ENCODE peak calls at places on chromosomes 16 and 17, in eight cellular contexts. H is cardiac fibroblast, P is tibial artery, A is IMR-90, S is upper lobe of left lung, C is fibroblast of pulmonary artery, N is WTC11, R is esophagus squamous epithelium. K is an unnamed sample.

GRCh38 chr17:18949566-18949965 is 2.4 kb upstream of the SLC5A10 start:
- DNase-seq in S (no peak), P (no peak), R (no peak), C (peak), A (peak), H (no peak), N (no peak), K (no peak)

GRCh38 chr17:57247913-57248312 is 8.4 kb upstream of the MSI2 start:
- DNase-seq in R (no peak), N (no peak), C (no peak), P (no peak), A (no peak), H (no peak), S (no peak), K (no peak)

GRCh38 chr17:58315281-58315711 is 13.3 kb downstream of the TSPOAP1 start:
- DNase-seq in S (no peak), N (no peak), R (no peak), H (no peak), C (no peak), P (peak), A (no peak), K (no peak)

GRCh38 chr16:19168173-19169080 is at the start of gene SYT17:
- DNase-seq in N (peak), S (peak), A (no peak), C (no peak), H (no peak), P (no peak), R (no peak), K (peak)

GRCh38 chr17:19327039-19327776 is 35.3 kb downstream of the B9D1 start:
- DNase-seq in S (no peak), C (peak), R (no peak), A (peak), P (no peak), N (peak), H (peak), K (no peak)

GRCh38 chr16:86026916-86027315 is 128.0 kb downstream of the IRF8 start:
- DNase-seq in R (no peak), P (peak), A (no peak), N (no peak), S (peak), H (no peak), C (no peak), K (peak)

GRCh38 chr16:82995927-82996441 is 369.2 kb downstream of the CDH13 start:
- DNase-seq in S (no peak), A (peak), N (no peak), H (peak), P (peak), R (no peak), C (peak), K (no peak)

GRCh38 chr17:33862772-33863602 is 392.1 kb upstream of the CCL2 start:
- DNase-seq in H (no peak), R (no peak), A (no peak), S (no peak), N (no peak), C (no peak), P (no peak), K (no peak)

GRCh38 chr16:50303041-50303604 is 36.8 kb downstream of the ADCY7 start:
- DNase-seq in P (peak), R (no peak), C (no peak), S (no peak), A (peak), N (no peak), H (peak), K (peak)

GRCh38 chr17:40313660-40314556 is 4.9 kb downstream of the RARA start:
- DNase-seq in H (no peak), N (peak), P (no peak), C (no peak), A (no peak), R (no peak), S (no peak), K (no peak)

GRCh38 chr17:13751485-13751793 is 149.7 kb upstream of the HS3ST3A1 start:
- DNase-seq in N (no peak), P (no peak), C (no peak), R (no peak), H (no peak), A (no peak), S (no peak), K (no peak)

GRCh38 chr17:38657824-38658740 is 16.7 kb downstream of the EPOP start:
- DNase-seq in C (no peak), P (no peak), R (no peak), H (no peak), A (no peak), S (no peak), N (no peak), K (no peak)

GRCh38 chr17:82493517-82493840 is 26.1 kb upstream of the FOXK2 start:
- DNase-seq in H (no peak), P (no peak), R (no peak), S (no peak), A (no peak), C (no peak), N (no peak), K (no peak)

GRCh38 chr16:57944961-57945739 is 25.8 kb downstream of the CNGB1 start:
- DNase-seq in S (no peak), P (no peak), H (no peak), A (no peak), C (no peak), R (no peak), N (no peak), K (no peak)

GRCh38 chr16:67528870-67529638 is 425 bp downstream of the RIPOR1 start:
- DNase-seq in R (no peak), N (peak), A (peak), H (peak), P (no peak), C (peak), S (peak), K (peak)

GRCh38 chr16:85134076-85134793 is 22.0 kb upstream of the CIBAR2 start:
- DNase-seq in H (no peak), A (no peak), R (no peak), S (no peak), C (no peak), P (no peak), N (no peak), K (no peak)

GRCh38 chr16:57530104-57530522 is 6.3 kb downstream of the CCDC102A start:
- DNase-seq in P (no peak), A (peak), S (no peak), H (peak), C (peak), N (peak), R (no peak), K (no peak)

GRCh38 chr16:68512183-68512582 is 26.9 kb upstream of the ZFP90 start:
- DNase-seq in C (no peak), A (no peak), H (no peak), S (no peak), N (no peak), P (no peak), R (no peak), K (no peak)

GRCh38 chr17:78294356-78294755 is 62.9 kb downstream of the TMEM235 start:
- DNase-seq in N (no peak), R (no peak), H (no peak), S (no peak), C (no peak), A (no peak), P (no peak), K (no peak)

GRCh38 chr17:18258356-18259038 is at the start of gene FLII:
- DNase-seq in H (no peak), A (peak), R (no peak), N (peak), S (peak), P (peak), C (peak), K (peak)

GRCh38 chr17:80067393-80067986 is 31.0 kb downstream of the CCDC40 start:
- DNase-seq in A (no peak), R (no peak), H (no peak), N (no peak), S (no peak), P (no peak), C (no peak), K (no peak)

GRCh38 chr17:72982680-72983079 is 109.8 kb downstream of the SLC39A11 start:
- DNase-seq in A (no peak), N (no peak), R (no peak), H (no peak), S (no peak), C (no peak), P (no peak), K (no peak)

GRCh38 chr17:78726471-78727010 is 55.5 kb downstream of the CYTH1 start:
- DNase-seq in N (no peak), S (no peak), P (no peak), A (no peak), H (no peak), R (no peak), C (no peak), K (no peak)

GRCh38 chr16:88792668-88793587 is 7.9 kb upstream of the PIEZO1 start:
- DNase-seq in C (no peak), P (no peak), S (peak), R (no peak), A (no peak), H (no peak), N (no peak), K (no peak)

GRCh38 chr16:68069511-68070248 is 15.5 kb upstream of the NFATC3 start:
- DNase-seq in N (no peak), A (no peak), H (no peak), P (no peak), C (no peak), R (no peak), S (peak), K (no peak)

GRCh38 chr17:33949100-33949499 is 306.0 kb upstream of the CCL2 start:
- DNase-seq in S (no peak), P (no peak), R (no peak), N (peak), C (no peak), A (no peak), H (no peak), K (no peak)

GRCh38 chr17:62111562-62112180 is 46.6 kb upstream of the MED13 start:
- DNase-seq in R (no peak), N (no peak), A (no peak), P (no peak), C (no peak), S (no peak), H (no peak), K (no peak)

GRCh38 chr17:28912281-28912937 is 9.5 kb upstream of the DHRS13 start:
- DNase-seq in A (no peak), R (no peak), N (peak), S (peak), P (no peak), C (no peak), H (no peak), K (no peak)

GRCh38 chr17:49497147-49498036 is 2.3 kb downstream of the NGFR start:
- DNase-seq in R (no peak), N (peak), H (peak), P (peak), C (no peak), S (peak), A (peak), K (peak)

GRCh38 chr16:55357241-55357640 is 33.2 kb downstream of the IRX6 start:
- DNase-seq in A (no peak), N (no peak), C (no peak), P (no peak), S (no peak), H (no peak), R (no peak), K (no peak)

GRCh38 chr16:69072640-69072974 is 32.8 kb upstream of the HAS3 start:
- DNase-seq in H (no peak), A (no peak), N (no peak), S (no peak), R (no peak), P (no peak), C (no peak), K (no peak)

GRCh38 chr16:49183911-49184310 is 97.7 kb downstream of the CBLN1 start:
- DNase-seq in P (no peak), H (no peak), A (no peak), C (no peak), R (no peak), N (peak), S (no peak), K (no peak)

GRCh38 chr17:62807812-62808575 is at the start of gene MARCHF10:
- DNase-seq in A (no peak), P (no peak), C (no peak), S (peak), N (peak), H (no peak), R (no peak), K (peak)

GRCh38 chr17:1110844-1111598 is 68.8 kb downstream of the ABR start:
- DNase-seq in S (no peak), P (peak), A (peak), N (no peak), C (peak), R (no peak), H (peak), K (no peak)

GRCh38 chr17:7411427-7411750 is 3.7 kb downstream of the NLGN2 start:
- DNase-seq in A (no peak), H (no peak), C (no peak), P (no peak), N (no peak), R (no peak), S (no peak), K (no peak)
- TF ChIP-seq CTCF in A (no peak), H (no peak), C (no peak), P (no peak), N (no peak), R (no peak), S (no peak), K (no peak)

GRCh38 chr17:45432405-45433113 is at the start of gene ARHGAP27:
- DNase-seq in P (peak), H (peak), A (no peak), C (no peak), S (peak), R (no peak), N (peak), K (no peak)

GRCh38 chr17:45430738-45431530 is 1.7 kb downstream of the ARHGAP27 start:
- DNase-seq in P (no peak), H (no peak), N (peak), S (peak), C (no peak), A (no peak), R (no peak), K (no peak)

GRCh38 chr17:45435481-45435880 is 2.8 kb upstream of the ARHGAP27 start:
- DNase-seq in H (no peak), S (no peak), C (no peak), P (no peak), N (no peak), R (no peak), A (no peak), K (no peak)

GRCh38 chr17:45431531-45432404 is 902 bp downstream of the ARHGAP27 start:
- DNase-seq in H (peak), C (peak), S (peak), N (peak), A (peak), R (no peak), P (peak), K (peak)

DNA sequence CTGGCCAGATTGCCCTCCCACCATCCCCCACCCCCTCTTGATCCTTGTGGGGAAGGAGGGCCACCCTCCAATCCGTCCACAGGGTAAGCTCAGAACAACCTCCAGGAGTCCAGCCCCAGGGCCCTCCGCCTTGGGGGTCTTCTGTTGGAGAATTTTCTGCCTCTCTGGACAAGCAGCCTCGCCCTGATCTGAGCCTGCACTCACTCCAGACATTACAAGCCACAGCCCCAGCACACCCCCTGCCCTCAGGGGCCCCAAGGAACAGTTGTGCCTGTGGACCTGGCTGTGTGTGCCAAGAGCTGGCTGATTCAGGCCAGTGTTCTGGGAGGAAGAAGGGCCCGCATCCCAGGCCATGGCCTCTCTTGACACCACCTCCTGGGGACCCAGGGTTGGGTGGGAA is 466 bp upstream of the ARHGAP27 start:
- DNase-seq in H (no peak), A (no peak), S (no peak), C (no peak), P (no peak), N (no peak), R (no peak), K (no peak)
- TF ChIP-seq CTCF in H (no peak), A (no peak), S (no peak), C (no peak), P (no peak), N (no peak), R (no peak), K (no peak)

GRCh38 chr16:31298958-31299357 is 39.2 kb downstream of the ITGAM start:
- DNase-seq in C (peak), S (no peak), H (no peak), R (no peak), N (no peak), P (no peak), A (no peak), K (no peak)
- TF ChIP-seq CTCF in C (peak), S (no peak), H (no peak), R (no peak), N (no peak), P (no peak), A (peak), K (no peak)

GRCh38 chr16:74724820-74725549 is 24.3 kb upstream of the MLKL start:
- DNase-seq in C (peak), P (no peak), H (peak), R (no peak), S (peak), N (no peak), A (peak), K (no peak)
- TF ChIP-seq CTCF in C (peak), P (peak), H (peak), R (no peak), S (no peak), N (no peak), A (peak), K (no peak)

GRCh38 chr17:44137891-44138709 is 3.6 kb upstream of the HROB start:
- DNase-seq in N (peak), P (peak), S (peak), A (peak), C (peak), R (peak), H (peak), K (no peak)
- TF ChIP-seq CTCF in N (no peak), P (no peak), S (no peak), A (no peak), C (no peak), R (no peak), H (no peak), K (no peak)

GRCh38 chr16:78553268-78554044 is 454.0 kb downstream of the WWOX start:
- DNase-seq in S (no peak), C (no peak), N (no peak), H (no peak), A (no peak), P (no peak), R (no peak), K (no peak)
- TF ChIP-seq CTCF in S (no peak), C (no peak), N (no peak), H (no peak), A (no peak), P (no peak), R (no peak), K (no peak)

GRCh38 chr17:48178327-48178726 is 70.8 kb downstream of the SNX11 start:
- DNase-seq in A (no peak), C (no peak), R (no peak), S (no peak), P (no peak), N (no peak), H (no peak), K (no peak)

GRCh38 chr17:48184721-48185120 is 77.2 kb downstream of the SNX11 start:
- DNase-seq in P (no peak), R (no peak), S (no peak), A (no peak), C (no peak), H (no peak), N (no peak), K (no peak)

GRCh38 chr17:48179071-48179945 is 71.7 kb downstream of the SNX11 start:
- DNase-seq in P (no peak), N (no peak), C (peak), R (no peak), S (no peak), A (no peak), H (peak), K (no peak)

GRCh38 chr17:48180842-48181241 is 73.3 kb downstream of the SNX11 start:
- DNase-seq in R (no peak), S (no peak), N (no peak), P (no peak), C (no peak), H (no peak), A (no peak), K (no peak)

DNA sequence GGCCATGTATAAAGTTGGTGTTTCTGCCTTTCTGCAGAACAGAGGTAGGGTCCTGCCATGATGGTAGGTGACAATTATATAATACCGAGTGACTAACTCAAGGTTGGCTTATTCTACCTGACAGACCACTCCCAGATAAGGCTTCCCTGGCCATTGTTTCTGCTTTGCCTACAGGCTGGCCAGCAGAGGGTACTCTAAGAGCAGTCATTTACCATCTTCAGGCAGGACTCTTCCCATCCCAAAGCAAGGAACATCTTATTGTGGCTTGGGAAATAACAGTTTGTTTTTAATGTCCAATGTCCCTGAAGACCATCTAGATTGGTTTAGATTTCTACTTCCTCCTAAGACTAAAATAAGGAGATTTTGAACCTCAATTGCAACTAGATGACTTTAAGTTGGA is 74.1 kb downstream of the SNX11 start:
- DNase-seq in P (no peak), A (peak), C (peak), S (no peak), R (no peak), N (peak), H (peak), K (no peak)
- TF ChIP-seq CTCF in P (no peak), A (peak), C (peak), S (no peak), R (no peak), N (no peak), H (peak), K (no peak)

DNA sequence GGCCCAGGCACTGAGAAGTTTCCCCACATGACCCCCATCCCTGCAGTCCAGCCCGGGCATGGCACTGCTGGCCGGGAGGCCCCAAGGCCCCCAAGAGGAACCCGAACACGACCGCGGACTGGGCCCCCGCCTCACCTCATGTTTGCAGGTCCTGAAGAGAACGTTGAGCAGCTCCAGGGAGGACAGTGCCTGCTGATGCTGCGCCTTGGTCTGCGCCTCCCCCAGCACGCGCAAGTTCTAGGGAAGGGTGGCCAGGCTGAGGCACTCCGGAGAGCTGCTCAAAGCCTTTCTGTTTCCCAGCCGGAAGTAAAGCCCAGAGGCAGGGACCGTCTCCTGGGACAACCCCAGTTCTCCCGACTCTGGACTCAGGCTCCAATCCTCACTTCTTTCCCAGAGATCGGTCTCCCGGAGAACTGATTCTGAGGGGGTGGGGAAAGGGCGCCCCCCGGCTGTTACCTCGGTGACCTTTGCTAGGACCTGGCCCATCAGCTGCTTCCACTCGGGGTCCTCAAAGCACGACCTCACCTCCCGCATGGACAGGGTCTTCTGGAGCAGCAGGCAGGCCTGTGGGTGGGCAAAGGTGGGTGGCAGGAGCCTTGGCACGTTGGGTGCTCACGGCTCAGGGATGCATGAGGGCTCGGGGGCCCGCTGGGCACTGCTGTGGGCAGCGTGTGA is 13.7 kb downstream of the MYBBP1A start:
- DNase-seq in H (no peak), R (no peak), A (no peak), C (no peak), P (no peak), N (peak), S (peak), K (no peak)
- TF ChIP-seq CTCF in H (no peak), R (no peak), A (no peak), C (no peak), P (no peak), N (no peak), S (peak), K (no peak)